ENCODE peak calls at places on chromosomes 6 and 20, in four cellular contexts. F, V, R and X are unnamed samples.

GRCh38 chr6:144334150-144334708 is 49.1 kb downstream of the UTRN start:
- DNase-seq in F (no peak), V (no peak), R (no peak), X (no peak)

GRCh38 chr6:129601323-129601722 is 108.7 kb downstream of the ARHGAP18 start:
- DNase-seq in F (no peak), V (no peak), R (no peak), X (no peak)

GRCh38 chr20:46703435-46703834 is 6.0 kb upstream of the SLC2A10 start:
- DNase-seq in F (no peak), V (no peak), R (no peak), X (no peak)

GRCh38 chr6:12572884-12573824 is 143.4 kb upstream of the PHACTR1 start:
- DNase-seq in F (no peak), V (peak), R (no peak), X (peak)

GRCh38 chr20:39960522-39961420 is 728.3 kb downstream of the MAFB start:
- DNase-seq in F (no peak), V (no peak), R (no peak), X (no peak)

GRCh38 chr6:11197175-11197535 is 35.3 kb downstream of the NEDD9 start:
- DNase-seq in F (no peak), V (peak), R (no peak), X (peak)

GRCh38 chr6:170404036-170404435 is 97.5 kb downstream of the FAM120B start:
- DNase-seq in F (no peak), V (no peak), R (no peak), X (no peak)

GRCh38 chr20:16441526-16442164 is 131.6 kb downstream of the KIF16B start:
- DNase-seq in F (no peak), V (no peak), R (no peak), X (no peak)

GRCh38 chr6:4125933-4126864 is 9.2 kb downstream of the ECI2 start:
- DNase-seq in F (no peak), V (peak), R (no peak), X (peak)

GRCh38 chr6:18752278-18753057 is 365.3 kb downstream of the RNF144B start:
- DNase-seq in F (no peak), V (no peak), R (no peak), X (no peak)

GRCh38 chr6:110296151-110297028 is 61.8 kb downstream of the METTL24 start:
- DNase-seq in F (no peak), V (no peak), R (no peak), X (no peak)

GRCh38 chr6:107308676-107309075 is 150.7 kb downstream of the PDSS2 start:
- DNase-seq in F (no peak), V (no peak), R (no peak), X (no peak)

GRCh38 chr6:152893187-152893586 is 89.7 kb downstream of the FBXO5 start:
- DNase-seq in F (no peak), V (no peak), R (no peak), X (no peak)

GRCh38 chr20:43840382-43841070 is 74.1 kb upstream of the TOX2 start:
- DNase-seq in F (no peak), V (no peak), R (no peak), X (peak)

GRCh38 chr6:79377047-79377446 is 142.6 kb upstream of the HMGN3 start:
- DNase-seq in F (no peak), V (peak), R (no peak), X (no peak)

GRCh38 chr20:38055294-38055693 is 21.7 kb downstream of the RPRD1B start:
- DNase-seq in F (no peak), V (no peak), R (no peak), X (no peak)

GRCh38 chr20:59145926-59146800 is 17.5 kb upstream of the ZNF831 start:
- DNase-seq in F (no peak), V (no peak), R (no peak), X (no peak)

GRCh38 chr6:39102024-39102820 is 12.8 kb downstream of the SAYSD1 start:
- DNase-seq in F (peak), V (peak), R (no peak), X (peak)

GRCh38 chr20:32386091-32386490 is 28.0 kb downstream of the ASXL1 start:
- DNase-seq in F (no peak), V (no peak), R (no peak), X (no peak)

GRCh38 chr20:51525241-51526104 is 17.0 kb downstream of the NFATC2 start:
- DNase-seq in F (peak), V (peak), R (no peak), X (no peak)

DNA sequence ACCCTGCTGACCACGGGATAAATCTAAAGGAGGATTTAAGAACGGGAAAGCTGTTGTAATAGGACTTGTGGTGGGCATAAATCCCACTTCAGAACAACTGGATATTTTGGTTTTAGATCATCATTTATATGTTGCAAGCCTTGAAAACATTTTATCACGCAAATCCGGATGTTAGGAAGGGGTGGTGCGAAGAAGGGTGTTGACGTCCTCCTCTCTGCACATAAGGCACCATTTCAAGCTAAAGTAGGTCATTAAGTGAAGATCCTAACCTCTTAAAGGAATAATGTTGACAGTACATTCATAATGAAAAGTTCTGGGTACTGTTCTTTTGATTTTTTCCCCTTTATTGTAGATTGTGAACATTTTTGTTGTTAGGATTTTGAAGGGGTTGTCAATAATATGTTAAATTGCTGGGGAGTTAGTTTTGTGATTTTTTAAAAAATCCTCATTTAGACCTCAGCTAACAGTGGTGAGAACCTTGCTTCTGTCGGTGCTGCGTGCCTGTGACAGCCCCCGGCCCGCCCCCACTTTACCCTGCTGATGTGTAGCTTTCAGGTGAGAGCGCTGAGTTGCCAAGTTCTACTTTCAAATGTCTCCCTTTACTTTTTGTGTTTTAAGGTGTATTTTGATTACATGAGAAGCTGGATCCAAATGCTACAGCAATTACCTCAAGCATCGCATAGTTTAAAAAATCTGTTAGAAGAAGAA is 88.8 kb downstream of the MAP3K4 start:
- DNase-seq in F (no peak), V (no peak), R (no peak), X (no peak)
- TF ChIP-seq FOS in F (no peak), V (no peak), R (no peak), X (no peak)

DNA sequence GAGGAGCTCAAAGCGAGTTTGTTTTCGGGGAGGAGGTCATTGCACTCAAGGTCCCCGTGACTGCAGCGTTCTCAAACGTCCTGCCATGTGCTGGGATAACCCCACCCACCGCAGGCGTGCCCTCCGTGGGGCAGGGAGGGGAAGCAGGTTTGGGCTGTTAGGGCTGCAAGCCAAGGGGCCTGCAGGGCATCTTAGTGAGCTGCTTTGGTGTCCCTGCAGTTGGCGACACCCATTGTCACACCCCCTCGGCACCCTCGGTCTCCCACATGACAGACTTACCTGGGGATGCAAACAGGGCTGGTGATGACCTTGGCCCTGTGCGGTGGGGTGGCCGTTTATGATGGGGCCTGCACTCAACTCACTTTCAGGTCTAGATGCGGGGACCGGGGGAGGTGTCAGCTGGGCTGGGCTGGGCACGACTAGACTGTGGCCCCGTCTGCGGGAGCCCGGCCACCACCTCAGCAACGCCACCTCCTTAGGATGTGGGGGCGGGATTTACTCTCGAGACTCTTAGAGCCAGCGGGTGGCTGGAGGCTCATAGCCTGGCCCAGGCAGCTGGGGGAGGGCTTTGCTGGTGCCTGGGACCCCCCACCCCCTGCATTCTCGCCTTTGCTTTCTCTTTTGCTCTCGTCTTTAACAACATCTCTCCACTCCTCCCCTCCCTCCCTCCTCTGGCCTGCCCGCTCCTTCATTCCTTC is 6.5 kb upstream of the GATA5 start:
- DNase-seq in F (no peak), V (no peak), R (no peak), X (no peak)
- TF ChIP-seq FOS in F (no peak), V (no peak), R (no peak), X (no peak)

DNA sequence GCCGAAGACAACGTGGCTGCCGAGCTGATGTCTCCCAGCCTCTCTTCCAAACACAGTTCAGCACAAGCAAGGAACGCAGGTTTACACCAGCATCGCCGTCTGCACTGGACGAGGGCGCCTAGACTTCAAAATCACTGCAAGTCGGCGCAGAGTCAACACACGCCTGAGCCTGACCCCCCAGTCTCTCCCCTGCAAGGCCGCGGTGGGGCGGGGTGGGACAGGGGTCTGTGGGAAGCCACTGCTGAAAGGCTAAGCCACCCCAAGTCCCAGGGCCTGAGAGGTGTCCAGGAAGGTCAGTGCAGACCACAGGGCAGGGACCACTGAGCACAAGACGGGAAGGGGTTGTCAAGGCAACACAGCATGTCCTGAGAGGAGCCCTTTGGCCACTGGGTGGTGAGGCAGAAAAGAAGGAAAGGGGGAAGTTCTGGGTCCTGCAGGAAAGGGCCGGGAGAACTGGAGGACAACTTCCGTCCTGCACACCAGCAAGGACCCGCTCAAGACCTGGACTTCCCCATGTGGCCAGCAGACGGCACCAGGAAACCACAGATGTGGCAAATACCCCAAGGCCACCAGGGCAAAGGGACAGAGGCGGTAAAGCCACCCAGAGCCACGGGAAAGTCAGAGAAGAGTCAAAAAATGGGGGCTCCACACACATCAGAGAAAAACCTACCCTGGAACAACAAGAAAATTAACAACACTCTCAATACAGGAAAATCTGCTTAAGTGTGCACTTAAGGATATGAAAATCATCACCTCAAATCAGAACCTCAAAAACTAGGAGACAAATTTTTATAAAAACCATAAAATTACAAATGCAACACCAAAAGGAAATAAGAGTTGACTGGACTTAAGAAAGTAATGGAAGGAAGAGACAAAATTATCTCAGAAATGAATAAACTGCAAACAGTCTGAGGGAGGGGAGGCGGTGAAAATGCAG is 84.8 kb downstream of the TAF4 start:
- DNase-seq in F (peak), V (no peak), R (no peak), X (no peak)
- TF ChIP-seq FOS in F (no peak), V (no peak), R (no peak), X (no peak)

DNA sequence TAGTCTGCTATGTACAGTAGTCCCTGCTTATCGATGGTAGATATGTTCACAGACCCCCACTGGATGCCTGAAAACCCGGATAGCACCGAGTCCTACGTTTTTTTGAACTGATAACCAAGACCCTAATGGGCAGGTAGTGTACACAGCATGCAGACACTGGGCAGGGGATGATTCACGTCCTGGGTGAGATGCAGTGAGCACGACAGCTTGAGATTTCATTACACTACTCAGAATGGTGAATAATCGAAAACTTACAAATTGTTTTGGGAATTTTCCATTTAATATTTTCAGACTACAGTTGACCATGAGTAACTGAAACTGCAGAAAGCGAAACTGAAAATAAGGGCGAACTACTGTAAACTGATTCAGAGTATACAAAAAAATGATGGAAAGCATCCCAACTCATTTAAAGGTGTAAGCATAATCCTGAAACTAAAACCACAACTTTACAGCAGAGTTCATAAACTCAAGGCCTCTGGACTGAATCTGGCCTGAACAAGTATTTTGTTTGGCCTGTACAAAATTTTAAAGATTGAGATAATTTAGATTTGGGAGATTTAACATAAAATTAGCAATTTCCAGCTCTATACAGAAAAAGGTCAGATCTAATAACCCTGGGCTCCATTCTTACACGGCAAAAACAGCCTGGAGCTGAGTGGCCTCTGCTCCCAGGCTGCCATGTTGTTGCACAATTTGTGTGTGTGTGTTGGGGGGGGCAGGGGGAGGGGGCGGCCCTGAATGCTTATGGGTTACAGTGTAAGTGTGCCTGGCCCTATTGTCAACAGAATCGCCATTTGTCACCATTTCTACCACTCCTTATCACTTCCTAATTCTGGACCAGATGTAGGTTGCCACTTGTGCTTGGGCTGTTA is 34.9 kb downstream of the RNF24 start:
- DNase-seq in F (peak), V (peak), R (no peak), X (peak)
- TF ChIP-seq FOS in F (no peak), V (no peak), R (no peak), X (no peak)

GRCh38 chr6:43658161-43658560 is 13.3 kb downstream of the RSPH9 start:
- DNase-seq in F (no peak), V (no peak), R (no peak), X (no peak)
- TF ChIP-seq FOS in F (no peak), V (no peak), R (no peak), X (no peak)